ENCODE peak calls at places on chromosomes 5 and 9, in six cellular contexts. A is GM06990; D is ascending aorta; E is ovary; S is CD8-positive, alpha-beta T cell; Y is astrocyte of the spinal cord. B is an unnamed sample.

GRCh38 chr9:91374939-91375338 is 13.2 kb upstream of the AUH start:
- DNase-seq in D (no peak), A (no peak), Y (peak), E (no peak), S (no peak), B (peak)

GRCh38 chr5:149325166-149325735 is 20.0 kb upstream of the GRPEL2 start:
- DNase-seq in S (no peak), E (no peak), D (no peak), A (no peak), Y (no peak), B (no peak)

GRCh38 chr9:13857521-13857920 is 456.4 kb downstream of the NFIB start:
- DNase-seq in Y (no peak), A (no peak), D (no peak), E (no peak), S (no peak), B (peak)

GRCh38 chr5:172878585-172879433 is 44.8 kb downstream of the ERGIC1 start:
- DNase-seq in E (peak), Y (peak), S (no peak), A (no peak), D (peak), B (peak)

GRCh38 chr5:122933926-122934325 is 88.5 kb downstream of the SNX24 start:
- DNase-seq in A (no peak), E (no peak), S (no peak), D (no peak), Y (no peak), B (no peak)

GRCh38 chr9:76773051-76773450 is 8.8 kb downstream of the PCA3 start:
- DNase-seq in S (no peak), D (no peak), Y (peak), A (no peak), E (no peak), B (no peak)

GRCh38 chr9:110047955-110048472 is 159.9 kb downstream of the C9orf152 start:
- DNase-seq in E (peak), A (no peak), D (no peak), Y (no peak), S (peak), B (no peak)

GRCh38 chr5:31237159-31237558 is 43.7 kb downstream of the CDH6 start:
- DNase-seq in Y (no peak), S (no peak), D (no peak), E (no peak), A (no peak), B (no peak)

GRCh38 chr9:83199240-83199639 is 136.3 kb upstream of the RASEF start:
- DNase-seq in E (peak), Y (peak), D (no peak), S (no peak), A (no peak), B (peak)

GRCh38 chr9:78821126-78821822 is 524.3 kb downstream of the PSAT1 start:
- DNase-seq in A (no peak), Y (peak), D (no peak), S (no peak), E (no peak), B (peak)

GRCh38 chr5:142151436-142152382 is 43.1 kb downstream of the NDFIP1 start:
- DNase-seq in Y (peak), D (peak), S (no peak), E (peak), A (no peak), B (peak)

GRCh38 chr5:14036514-14036913 is 92.0 kb upstream of the DNAH5 start:
- DNase-seq in D (no peak), Y (no peak), E (no peak), S (no peak), A (no peak), B (peak)

GRCh38 chr5:143685416-143685815 is 126.5 kb upstream of the HMHB1 start:
- DNase-seq in Y (peak), S (no peak), E (no peak), A (no peak), D (no peak), B (peak)

GRCh38 chr9:137267933-137268355 is 9.6 kb upstream of the TOR4A start:
- DNase-seq in Y (no peak), E (no peak), S (no peak), D (no peak), A (peak), B (peak)

GRCh38 chr5:44099643-44100042 is 289.6 kb downstream of the FGF10 start:
- DNase-seq in E (no peak), S (no peak), D (no peak), Y (no peak), A (no peak), B (no peak)

GRCh38 chr5:32193591-32193990 is 19.5 kb upstream of the GOLPH3 start:
- DNase-seq in Y (peak), D (peak), A (no peak), E (peak), S (no peak), B (peak)

GRCh38 chr9:841371-842209 is at the start of gene DMRT1:
- DNase-seq in E (no peak), A (peak), D (no peak), S (no peak), Y (no peak), B (no peak)

GRCh38 chr5:148836272-148837250 is 10.2 kb downstream of the ADRB2 start:
- DNase-seq in A (no peak), Y (no peak), E (no peak), D (no peak), S (no peak), B (no peak)

GRCh38 chr5:158414780-158415179 is 555.8 kb upstream of the CLINT1 start:
- DNase-seq in A (no peak), S (no peak), Y (peak), D (no peak), E (no peak), B (peak)

GRCh38 chr9:132125361-132125760 is 36.5 kb upstream of the NTNG2 start:
- DNase-seq in E (no peak), S (no peak), D (no peak), Y (no peak), A (no peak), B (no peak)

GRCh38 chr5:110916373-110917049 is 155.0 kb upstream of the TSLP start:
- DNase-seq in A (no peak), D (no peak), E (no peak), S (no peak), Y (peak), B (peak)

GRCh38 chr5:132491368-132492364 is 1.1 kb upstream of the IRF1 start:
- DNase-seq in D (peak), A (no peak), S (peak), E (peak), Y (no peak), B (no peak)

GRCh38 chr9:74379718-74380117 is 117.4 kb upstream of the RORB start:
- DNase-seq in S (no peak), Y (peak), D (no peak), E (no peak), A (no peak), B (no peak)
- TF ChIP-seq CTCF in S (no peak), Y (peak), D (no peak), E (no peak), A (peak), B (peak)

GRCh38 chr5:42392917-42393316 is 30.3 kb upstream of the GHR start:
- DNase-seq in Y (no peak), S (no peak), D (no peak), A (no peak), E (no peak), B (no peak)
- H3K4me3 ChIP-seq in Y (no peak), S (no peak), D (no peak), A (no peak), E (no peak), B (no peak)

GRCh38 chr5:160385496-160385895 is 14.4 kb downstream of the FAM200C start:
- DNase-seq in A (no peak), Y (no peak), E (no peak), D (no peak), S (no peak), B (no peak)

GRCh38 chr5:160395111-160395510 is 4.7 kb downstream of the FAM200C start:
- DNase-seq in D (no peak), E (no peak), A (no peak), Y (no peak), S (no peak), B (no peak)

GRCh38 chr5:160387445-160387844 is 12.4 kb downstream of the FAM200C start:
- DNase-seq in E (no peak), Y (no peak), A (no peak), S (no peak), D (no peak), B (no peak)

DNA sequence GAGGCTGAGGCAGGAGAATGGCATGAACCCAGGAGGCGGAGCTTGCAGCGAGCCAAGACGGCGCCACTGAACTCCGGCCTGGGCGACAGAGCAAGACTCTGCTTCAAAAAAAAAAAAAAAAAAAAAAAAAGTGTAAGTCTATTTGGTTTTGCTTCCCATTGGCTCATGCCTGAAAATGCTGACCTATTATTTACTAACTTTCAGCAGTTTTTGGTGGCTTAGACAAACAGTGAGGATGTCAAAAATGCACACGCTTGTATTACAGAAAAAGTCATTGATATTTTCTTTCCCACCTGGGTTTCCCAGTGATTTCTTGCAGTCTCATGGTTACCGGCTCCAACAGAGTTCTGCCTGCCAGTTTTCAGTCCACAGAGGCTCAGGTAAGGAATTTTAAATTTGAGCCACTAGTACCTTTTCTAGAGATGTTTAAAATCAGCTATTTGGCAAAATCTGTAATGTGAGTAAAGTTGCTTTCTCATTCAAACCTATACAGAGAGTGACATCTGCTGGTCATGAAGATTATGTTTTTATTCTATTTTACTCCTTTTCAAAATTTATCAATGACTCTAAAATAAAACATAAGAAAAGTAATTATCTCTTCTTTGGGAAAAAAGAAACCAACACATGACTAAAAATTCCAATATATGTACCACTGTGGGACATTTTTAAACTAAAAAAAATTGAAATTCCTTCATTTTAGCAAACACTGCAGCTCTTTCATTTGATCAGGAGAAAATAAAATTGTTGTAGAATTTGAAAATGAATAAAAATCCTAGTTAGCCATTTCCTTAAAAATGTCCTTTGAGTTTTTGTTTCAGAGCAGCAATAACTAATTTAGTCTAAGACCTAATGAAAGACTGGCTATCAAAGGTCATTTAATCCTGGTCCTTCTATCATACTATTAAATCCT is 8.8 kb downstream of the FAM200C start:
- DNase-seq in A (no peak), Y (peak), D (no peak), S (no peak), E (no peak), B (no peak)
- TF ChIP-seq CTCF in A (peak), Y (peak), D (peak), S (peak), E (no peak), B (peak)

DNA sequence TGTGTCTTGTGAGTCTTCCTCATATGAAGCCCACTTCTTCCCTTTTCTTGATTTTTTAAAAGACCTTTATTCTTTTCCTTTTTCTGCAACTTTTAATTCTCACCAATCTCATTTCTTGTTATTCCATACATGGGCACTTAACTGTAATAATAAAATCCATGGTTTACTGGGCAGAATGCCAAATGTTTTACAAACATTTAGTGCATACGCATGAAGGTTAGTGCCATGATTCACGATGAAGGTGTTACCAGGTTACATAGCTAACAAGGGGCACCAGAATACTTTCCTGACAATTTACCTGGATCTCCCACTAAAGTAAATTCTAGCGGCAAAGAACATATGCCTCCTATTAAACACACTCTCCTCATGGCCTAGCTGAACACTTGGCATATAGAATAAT is 28.5 kb downstream of the MAN2A1 start:
- DNase-seq in S (no peak), E (no peak), A (no peak), D (no peak), Y (no peak), B (no peak)
- H3K4me3 ChIP-seq in S (no peak), E (no peak), A (no peak), D (no peak), Y (no peak), B (no peak)

GRCh38 chr9:22143799-22144198 is 134.7 kb upstream of the CDKN2B start:
- DNase-seq in Y (no peak), D (no peak), A (no peak), S (no peak), E (no peak), B (no peak)
- TF ChIP-seq CTCF in Y (no peak), D (no peak), A (no peak), S (no peak), E (no peak), B (no peak)

GRCh38 chr5:96778409-96778808 is 29.3 kb downstream of the ERAP1 start:
- DNase-seq in D (no peak), S (no peak), Y (no peak), E (peak), A (no peak), B (no peak)

GRCh38 chr5:96776606-96777005 is 31.1 kb downstream of the ERAP1 start:
- DNase-seq in A (no peak), E (no peak), Y (no peak), S (no peak), D (no peak), B (no peak)

GRCh38 chr5:96772542-96772941 is 35.2 kb downstream of the ERAP1 start:
- DNase-seq in E (no peak), Y (no peak), D (no peak), A (no peak), S (no peak), B (no peak)

GRCh38 chr5:96775050-96775449 is 32.7 kb downstream of the ERAP1 start:
- DNase-seq in Y (no peak), A (no peak), E (no peak), D (no peak), S (no peak), B (no peak)

GRCh38 chr5:96775689-96776088 is 32.1 kb downstream of the ERAP1 start:
- DNase-seq in E (no peak), S (no peak), D (no peak), A (no peak), Y (no peak), B (no peak)
- H3K4me3 ChIP-seq in E (no peak), S (no peak), D (no peak), A (no peak), Y (no peak), B (no peak)

DNA sequence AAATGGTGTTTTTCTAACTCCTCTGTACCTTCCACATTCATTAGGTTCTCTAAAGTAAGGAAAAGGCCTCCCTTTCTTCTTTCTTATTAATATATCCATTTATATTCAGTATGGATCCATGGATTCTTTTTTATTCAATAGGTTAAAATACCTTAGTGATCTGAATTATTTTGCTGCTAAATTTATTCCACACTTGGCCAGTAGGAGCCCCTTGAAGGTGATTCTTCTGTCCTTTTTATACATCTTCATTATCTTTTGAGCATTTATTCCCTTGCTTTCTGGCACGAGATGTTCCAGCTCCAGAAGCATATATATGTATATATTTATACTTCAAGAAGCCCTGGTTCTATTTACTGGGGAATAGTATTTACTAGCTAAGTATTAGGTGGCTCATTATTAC is 311.8 kb upstream of the SGCD start:
- DNase-seq in D (no peak), S (no peak), E (no peak), A (no peak), Y (no peak), B (no peak)
- TF ChIP-seq CTCF in D (no peak), S (no peak), E (no peak), A (no peak), Y (no peak), B (no peak)